ENCODE peak calls at places on chromosomes 7 and 10, in nine cellular contexts. P is NCI-H460; J is NCI-H2081; M is fibroblast of pulmonary artery; O is Jurkat, Clone E6-1; Z is activated T-cell treated with anti-CD3 and anti-CD28 coated beads for 1 hour; F is NCI-H1092 treated with DMSO at 0.1 percent for 48 hours; R is immature natural killer cell; V is activated gamma-delta T cell treated with Interleukin-2 at 50 U/mL for 16 hours. K is an unnamed sample.

GRCh38 chr10:34932235-34932634 is 117.1 kb upstream of the PARD3 start:
- DNase-seq in F (no peak), J (no peak), P (no peak), R (no peak), V (no peak), M (no peak), O (no peak), Z (no peak), K (no peak)

GRCh38 chr10:16521311-16522016 is at the start of gene C1QL3:
- DNase-seq in Z (no peak), J (peak), P (no peak), O (no peak), R (peak), V (no peak), F (peak), M (peak), K (no peak)

GRCh38 chr10:81414038-81414437 is 461.0 kb upstream of the NRG3 start:
- DNase-seq in R (no peak), V (no peak), P (no peak), F (no peak), O (no peak), Z (no peak), J (no peak), M (no peak), K (no peak)

GRCh38 chr10:17144757-17145156 is 15.1 kb upstream of the CUBN start:
- DNase-seq in O (no peak), V (no peak), J (no peak), R (no peak), P (no peak), Z (no peak), M (no peak), F (no peak), K (no peak)

GRCh38 chr10:126902157-126902556 is 3.1 kb upstream of the DOCK1 start:
- DNase-seq in O (no peak), F (no peak), M (peak), Z (no peak), R (no peak), P (no peak), J (no peak), V (no peak), K (no peak)

GRCh38 chr7:127035203-127035849 is 217.4 kb downstream of the GRM8 start:
- DNase-seq in M (no peak), P (no peak), R (no peak), O (no peak), V (no peak), J (peak), Z (no peak), F (no peak), K (no peak)

GRCh38 chr7:28955723-28956607 is 2.2 kb downstream of the TRIL start:
- DNase-seq in M (peak), O (no peak), P (peak), J (peak), V (peak), R (peak), Z (no peak), F (peak), K (peak)

GRCh38 chr10:123790132-123790885 is 101.3 kb downstream of the CPXM2 start:
- DNase-seq in V (no peak), Z (no peak), O (no peak), M (no peak), R (no peak), J (no peak), F (no peak), P (no peak), K (no peak)

GRCh38 chr10:91582063-91582673 is 50.7 kb downstream of the PPP1R3C start:
- DNase-seq in R (no peak), V (no peak), O (no peak), P (no peak), J (no peak), F (no peak), M (no peak), Z (no peak), K (no peak)

GRCh38 chr10:60645928-60646433 is 132.3 kb upstream of the CDK1 start:
- DNase-seq in F (no peak), M (no peak), J (no peak), R (no peak), Z (no peak), P (no peak), O (no peak), V (no peak), K (no peak)

GRCh38 chr7:143882020-143882610 is 19.9 kb downstream of the TCAF1 start:
- DNase-seq in Z (no peak), M (peak), P (no peak), F (peak), J (peak), V (no peak), O (no peak), R (no peak), K (peak)

GRCh38 chr7:112484671-112485097 is 3.9 kb downstream of the LSMEM1 start:
- DNase-seq in Z (no peak), J (no peak), R (no peak), F (no peak), M (peak), P (no peak), V (no peak), O (peak), K (no peak)

GRCh38 chr10:119408072-119408471 is 134.4 kb downstream of the RGS10 start:
- DNase-seq in O (peak), Z (no peak), P (no peak), F (no peak), J (no peak), R (no peak), M (no peak), V (no peak), K (no peak)

GRCh38 chr10:84921701-84922100 is 593.3 kb downstream of the CCSER2 start:
- DNase-seq in P (no peak), F (no peak), O (no peak), V (no peak), R (no peak), Z (no peak), M (no peak), J (no peak), K (no peak)

GRCh38 chr10:91381562-91381923 is 28.6 kb upstream of the HECTD2 start:
- DNase-seq in O (no peak), M (peak), V (no peak), J (no peak), Z (no peak), P (no peak), F (no peak), R (no peak), K (no peak)

GRCh38 chr7:73983437-73984164 is 44.4 kb upstream of the ELN start:
- DNase-seq in P (no peak), O (no peak), V (no peak), Z (no peak), F (peak), J (no peak), M (no peak), R (no peak), K (no peak)

GRCh38 chr7:22152690-22153089 is 204.3 kb downstream of the RAPGEF5 start:
- DNase-seq in J (no peak), V (no peak), M (no peak), Z (no peak), R (no peak), P (no peak), O (no peak), F (no peak), K (no peak)

GRCh38 chr7:123723913-123724312 is 24.9 kb downstream of the WASL start:
- DNase-seq in M (no peak), Z (no peak), F (no peak), R (no peak), J (no peak), O (no peak), V (no peak), P (no peak), K (no peak)

GRCh38 chr7:150952331-150953050 is 25.6 kb downstream of the KCNH2 start:
- DNase-seq in J (no peak), V (no peak), R (no peak), Z (no peak), M (no peak), F (no peak), O (no peak), P (no peak), K (no peak)

GRCh38 chr10:75461672-75462649 is 30.5 kb downstream of the LRMDA start:
- DNase-seq in Z (no peak), F (no peak), J (no peak), P (no peak), M (no peak), V (no peak), O (no peak), R (no peak), K (no peak)

GRCh38 chr10:133277993-133278576 is 1.4 kb upstream of the ADAM8 start:
- DNase-seq in O (no peak), F (no peak), J (no peak), M (no peak), P (no peak), V (no peak), Z (no peak), R (peak), K (no peak)

GRCh38 chr10:6171891-6172354 is 30.8 kb upstream of the PFKFB3 start:
- DNase-seq in M (peak), Z (no peak), R (no peak), P (no peak), O (no peak), F (no peak), J (no peak), V (no peak), K (no peak)

GRCh38 chr7:93890464-93891068 is at the start of gene TFPI2:
- DNase-seq in Z (no peak), R (no peak), O (no peak), M (peak), P (peak), F (no peak), J (no peak), V (no peak), K (no peak)

GRCh38 chr7:158710651-158711102 is 6.1 kb upstream of the NCAPG2 start:
- DNase-seq in M (peak), V (no peak), F (no peak), Z (no peak), O (peak), J (no peak), P (no peak), R (peak), K (no peak)

GRCh38 chr7:64886956-64887545 is 16.0 kb upstream of the ZNF273 start:
- DNase-seq in O (no peak), F (no peak), M (no peak), J (no peak), P (no peak), R (no peak), V (no peak), Z (no peak), K (no peak)

K was measured in SHP77.